ENCODE peak calls at places on chromosome 21, in six cellular contexts. B is HCT116, K is K562, A is H1, O is SK-N-SH, M is GM12878. S is an unnamed sample.

GRCh38 chr21:15003463-15004135 is 61.2 kb downstream of the NRIP1 start:
- DNase-seq in B (no peak), A (no peak), M (no peak), O (no peak), K (no peak), S (no peak)

GRCh38 chr21:25506268-25506667 is 101.0 kb downstream of the MRPL39 start:
- DNase-seq in O (no peak), B (no peak), K (no peak), A (no peak), M (no peak), S (no peak)

GRCh38 chr21:40717008-40717407 is 129.9 kb downstream of the DSCAM start:
- DNase-seq in A (no peak), B (no peak), K (peak), M (no peak), O (no peak), S (peak)

GRCh38 chr21:15060776-15061175 is 4.0 kb downstream of the NRIP1 start:
- DNase-seq in B (no peak), M (no peak), O (no peak), A (no peak), K (peak), S (no peak)

GRCh38 chr21:35377505-35378090 is 328.5 kb upstream of the RUNX1 start:
- DNase-seq in B (no peak), O (no peak), M (no peak), A (no peak), K (no peak), S (no peak)

GRCh38 chr21:18716578-18717138 is 313.1 kb upstream of the TMPRSS15 start:
- DNase-seq in B (no peak), A (no peak), O (no peak), M (no peak), K (no peak), S (peak)

GRCh38 chr21:16792155-16792554 is 720.7 kb upstream of the CXADR start:
- DNase-seq in K (no peak), O (no peak), M (no peak), A (no peak), B (no peak), S (no peak)

GRCh38 chr21:27314096-27314495 is 347.2 kb upstream of the ADAMTS5 start:
- DNase-seq in A (no peak), M (no peak), B (no peak), K (no peak), O (no peak), S (no peak)

GRCh38 chr21:14862794-14863720 is 201.7 kb downstream of the NRIP1 start:
- DNase-seq in M (no peak), A (no peak), O (no peak), K (peak), B (no peak), S (peak)

GRCh38 chr21:40846566-40847411 is at the start of gene DSCAM:
- DNase-seq in M (no peak), O (peak), A (peak), K (no peak), B (no peak), S (no peak)

GRCh38 chr21:42503711-42504110 is 7.7 kb upstream of the RSPH1 start:
- DNase-seq in O (no peak), B (no peak), A (no peak), K (no peak), M (no peak), S (no peak)

GRCh38 chr21:44800971-44801467 is 601 bp downstream of the UBE2G2 start:
- DNase-seq in O (peak), M (no peak), A (no peak), K (peak), B (peak), S (peak)

GRCh38 chr21:16539041-16539440 is 809.3 kb downstream of the USP25 start:
- DNase-seq in B (no peak), K (no peak), A (no peak), O (no peak), M (no peak), S (no peak)

GRCh38 chr21:17536381-17536780 is 23.5 kb downstream of the CXADR start:
- DNase-seq in A (no peak), B (no peak), K (no peak), M (no peak), O (no peak), S (peak)

GRCh38 chr21:42057861-42058437 is 13.2 kb upstream of the UMODL1 start:
- DNase-seq in M (no peak), K (no peak), A (no peak), O (no peak), B (no peak), S (no peak)

GRCh38 chr21:40465382-40465781 is 381.6 kb downstream of the DSCAM start:
- DNase-seq in B (no peak), K (no peak), M (no peak), A (no peak), O (no peak), S (no peak)

GRCh38 chr21:35189077-35189863 is 140.2 kb upstream of the RUNX1 start:
- DNase-seq in A (no peak), K (no peak), B (no peak), O (peak), M (peak), S (no peak)

GRCh38 chr21:43925609-43926008 is 60.6 kb downstream of the AGPAT3 start:
- DNase-seq in O (no peak), M (no peak), K (no peak), A (peak), B (no peak), S (no peak)

GRCh38 chr21:35505067-35505466 is 456.0 kb upstream of the RUNX1 start:
- DNase-seq in B (no peak), M (no peak), O (no peak), K (no peak), A (no peak), S (no peak)

GRCh38 chr21:21624674-21625073 is 626.5 kb downstream of the NCAM2 start:
- DNase-seq in M (no peak), K (no peak), B (no peak), A (no peak), O (no peak), S (no peak)

GRCh38 chr21:25862112-25862511 is 127.3 kb downstream of the GABPA start:
- DNase-seq in A (no peak), O (no peak), M (no peak), K (no peak), B (no peak), S (no peak)

GRCh38 chr21:43634618-43635017 is 24.7 kb downstream of the HSF2BP start:
- DNase-seq in A (no peak), K (no peak), B (no peak), O (no peak), M (no peak), S (no peak)

GRCh38 chr21:15170614-15171013 is 105.8 kb upstream of the NRIP1 start:
- DNase-seq in B (no peak), M (no peak), O (no peak), A (no peak), K (no peak), S (no peak)

GRCh38 chr21:43826623-43826974 is 37.2 kb downstream of the RRP1 start:
- DNase-seq in O (peak), M (no peak), A (no peak), K (no peak), B (no peak), S (no peak)

GRCh38 chr21:15731243-15731613 is 1.4 kb downstream of the USP25 start:
- DNase-seq in B (no peak), A (no peak), K (peak), O (no peak), M (no peak), S (no peak)

GRCh38 chr21:44444286-44444931 is 10.9 kb upstream of the LRRC3 start:
- DNase-seq in B (peak), O (no peak), K (peak), A (peak), M (no peak), S (no peak)

GRCh38 chr21:25171438-25171837 is 435.8 kb downstream of the MRPL39 start:
- DNase-seq in K (no peak), M (no peak), A (no peak), B (no peak), O (no peak), S (no peak)

GRCh38 chr21:35428489-35428888 is 379.4 kb upstream of the RUNX1 start:
- DNase-seq in K (no peak), B (no peak), A (no peak), O (no peak), M (no peak), S (no peak)

GRCh38 chr21:44424608-44425306 is 30.6 kb upstream of the LRRC3 start:
- DNase-seq in M (no peak), O (no peak), K (no peak), B (no peak), A (no peak), S (no peak)

GRCh38 chr21:26943916-26944315 is 23.0 kb downstream of the ADAMTS5 start:
- DNase-seq in A (no peak), O (no peak), M (no peak), K (no peak), B (no peak), S (no peak)

GRCh38 chr21:26686278-26686677 is 113.2 kb upstream of the CYYR1 start:
- DNase-seq in M (no peak), B (no peak), A (no peak), O (peak), K (no peak), S (peak)

GRCh38 chr21:44467859-44468195 is 12.5 kb downstream of the LRRC3 start:
- DNase-seq in K (no peak), A (no peak), O (no peak), B (no peak), M (no peak), S (no peak)

GRCh38 chr21:40041446-40041845 is 174.2 kb downstream of the PCP4 start:
- DNase-seq in B (no peak), A (no peak), O (no peak), K (no peak), M (no peak), S (no peak)

GRCh38 chr21:44065428-44065827 is 41.8 kb upstream of the PWP2 start:
- DNase-seq in M (no peak), K (no peak), B (no peak), O (no peak), A (no peak), S (no peak)

GRCh38 chr21:42189860-42190491 is 29.0 kb upstream of the ABCG1 start:
- DNase-seq in K (no peak), M (no peak), A (no peak), O (no peak), B (no peak), S (no peak)

GRCh38 chr21:35333831-35334593 is 284.9 kb upstream of the RUNX1 start:
- DNase-seq in A (no peak), M (no peak), O (no peak), K (no peak), B (no peak), S (no peak)

GRCh38 chr21:15204140-15204774 is 139.5 kb upstream of the NRIP1 start:
- DNase-seq in A (no peak), M (no peak), K (no peak), O (no peak), B (no peak), S (no peak)

GRCh38 chr21:28336299-28336698 is 656.4 kb downstream of the LTN1 start:
- DNase-seq in A (no peak), M (no peak), O (peak), K (no peak), B (no peak), S (no peak)
- TF ChIP-seq JUND in A (no peak), M (no peak), O (no peak), K (no peak), B (no peak), S (no peak)

DNA sequence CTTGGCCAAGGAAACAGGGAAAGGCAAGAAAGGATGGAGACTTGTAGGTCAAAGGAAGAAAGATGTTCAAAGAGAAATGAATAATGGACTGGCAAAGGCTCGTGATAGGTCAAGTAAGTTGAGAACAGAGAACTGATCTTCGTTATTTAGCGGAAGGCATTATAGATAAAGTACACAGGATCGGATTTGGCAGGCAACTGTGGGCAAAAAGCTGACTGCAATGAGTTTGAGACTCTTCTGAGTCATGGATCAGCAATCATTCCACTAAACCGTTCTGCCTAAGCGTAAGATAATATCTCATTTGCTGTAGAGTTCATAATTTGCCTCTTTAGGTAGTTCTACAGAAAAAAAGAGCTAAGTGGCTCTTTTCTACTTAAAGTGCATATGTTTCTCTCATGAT is 34.1 kb downstream of the KRTAP21-3 start:
- DNase-seq in K (no peak), O (no peak), A (no peak), B (no peak), M (no peak), S (no peak)
- TF ChIP-seq JUND in K (no peak), O (peak), A (no peak), B (no peak), M (no peak), S (no peak)

DNA sequence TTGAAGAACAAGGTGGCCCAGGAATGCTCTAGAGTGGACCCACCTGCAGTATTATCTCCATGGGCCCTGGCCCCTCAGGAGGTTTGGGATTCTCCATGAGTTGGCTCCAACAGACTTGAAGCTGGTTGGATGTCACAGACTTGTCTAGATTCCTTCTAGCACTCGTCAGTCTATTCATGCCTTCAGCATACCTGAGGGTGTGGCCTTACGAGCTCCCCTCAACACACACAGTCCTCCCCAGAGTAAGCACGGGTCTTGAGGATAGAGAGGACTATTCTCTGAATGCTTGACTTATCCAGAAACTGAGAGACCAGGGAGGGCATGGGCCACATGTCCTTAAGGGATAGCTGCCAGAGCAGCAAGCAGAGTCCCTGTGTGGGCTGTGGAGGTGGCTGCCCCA is 45.9 kb upstream of the COL6A1 start:
- DNase-seq in B (no peak), K (no peak), O (no peak), M (no peak), A (peak), S (no peak)
- TF ChIP-seq JUND in B (no peak), K (no peak), O (no peak), M (no peak), A (no peak), S (no peak)

GRCh38 chr21:28899744-28900143 is 92.9 kb downstream of the LTN1 start:
- DNase-seq in B (no peak), A (no peak), K (no peak), M (no peak), O (no peak), S (no peak)
- TF ChIP-seq JUND in B (no peak), A (no peak), K (no peak), M (no peak), O (no peak), S (no peak)

GRCh38 chr21:33518899-33519298 is 23.0 kb downstream of the GART start:
- DNase-seq in M (no peak), O (no peak), B (no peak), A (no peak), K (no peak), S (no peak)
- TF ChIP-seq JUND in M (no peak), O (no peak), B (no peak), A (no peak), K (no peak), S (no peak)

GRCh38 chr21:36749935-36750578 is 51.1 kb downstream of the SIM2 start:
- DNase-seq in B (no peak), M (no peak), O (no peak), A (peak), K (no peak), S (no peak)
- TF ChIP-seq JUND in B (no peak), M (no peak), O (no peak), A (no peak), K (no peak), S (no peak)

DNA sequence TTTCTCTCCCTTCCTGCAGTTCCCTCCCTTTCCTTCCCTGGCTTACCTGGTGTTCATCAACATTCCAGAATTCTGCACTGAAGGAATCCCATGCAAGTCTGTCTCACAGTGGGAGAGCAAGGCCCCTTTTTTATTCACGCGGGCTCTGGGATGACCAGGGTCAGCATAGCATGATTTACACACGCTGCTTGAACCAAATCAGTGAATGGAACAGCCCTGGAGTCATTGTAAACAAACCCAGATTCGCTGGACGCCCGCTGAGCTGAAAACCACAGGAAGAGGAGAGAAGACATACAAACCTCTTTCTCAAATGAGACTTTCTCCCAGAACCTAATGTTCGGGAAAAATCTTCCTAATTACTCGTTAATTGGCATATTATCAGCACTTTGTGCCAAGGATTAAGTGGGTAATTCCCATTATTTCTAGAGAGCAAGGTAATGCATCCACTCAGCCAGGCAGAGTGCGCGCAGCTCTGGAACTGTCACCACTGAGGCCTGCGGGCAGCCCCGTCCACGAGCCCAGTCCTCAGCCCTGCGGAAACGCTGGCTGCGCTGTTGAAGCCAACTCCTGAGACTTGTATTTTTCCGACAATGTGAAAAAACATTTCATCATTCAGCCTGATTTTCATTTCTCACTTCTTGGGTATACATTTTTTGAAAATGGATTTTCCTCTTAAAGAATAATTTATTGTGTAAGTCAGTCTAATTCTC is 140.0 kb downstream of the ETS2 start:
- DNase-seq in B (no peak), K (no peak), O (no peak), M (no peak), A (peak), S (no peak)
- TF ChIP-seq JUND in B (no peak), K (no peak), O (no peak), M (no peak), A (no peak), S (no peak)